ENCODE peak calls at places on chromosomes 1 and 21, in five cellular contexts. Y, L, V, S and W are unnamed samples.

GRCh38 chr1:32984090-32984828 is 19.6 kb upstream of the RNF19B start:
- DNase-seq in L (no peak), S (peak), Y (no peak), V (peak), W (no peak)

GRCh38 chr1:213326666-213327317 is 275.8 kb downstream of the RPS6KC1 start:
- DNase-seq in L (no peak), S (no peak), V (peak), Y (no peak), W (no peak)

GRCh38 chr1:19120070-19120469 is 90.0 kb downstream of the UBR4 start:
- DNase-seq in V (no peak), S (no peak), L (no peak), Y (no peak), W (no peak)

GRCh38 chr1:37595440-37596181 is at the start of gene GNL2:
- DNase-seq in S (peak), L (peak), Y (peak), V (peak), W (peak)

GRCh38 chr1:225469051-225469450 is 41.2 kb upstream of the LBR start:
- DNase-seq in S (no peak), V (no peak), L (no peak), Y (peak), W (no peak)

GRCh38 chr21:34204021-34204420 is 130.6 kb downstream of the MRPS6 start:
- DNase-seq in S (no peak), Y (no peak), V (no peak), L (no peak), W (no peak)

GRCh38 chr1:2106681-2107405 is 56.6 kb downstream of the PRKCZ start:
- DNase-seq in L (no peak), V (no peak), S (no peak), Y (no peak), W (peak)

GRCh38 chr1:150009604-150010387 is 730 bp downstream of the OTUD7B start:
- DNase-seq in S (no peak), V (peak), L (peak), Y (peak), W (no peak)

GRCh38 chr21:45639206-45640000 is 4.1 kb upstream of the PCBP3 start:
- DNase-seq in S (no peak), L (no peak), V (no peak), Y (no peak), W (no peak)

GRCh38 chr21:26067836-26068401 is 102.7 kb downstream of the APP start:
- DNase-seq in S (peak), V (no peak), L (no peak), Y (no peak), W (no peak)

GRCh38 chr21:31909772-31910470 is 37.1 kb downstream of the HUNK start:
- DNase-seq in Y (no peak), S (no peak), L (no peak), V (no peak), W (no peak)

GRCh38 chr1:159921700-159922498 is 3.4 kb downstream of the TAGLN2 start:
- DNase-seq in V (peak), L (no peak), S (no peak), Y (peak), W (peak)

GRCh38 chr1:10489291-10490055 is 14.7 kb downstream of the PEX14 start:
- DNase-seq in Y (no peak), V (no peak), L (no peak), S (no peak), W (no peak)

GRCh38 chr1:82001345-82001744 is 200.6 kb downstream of the ADGRL2 start:
- DNase-seq in L (no peak), Y (no peak), S (no peak), V (no peak), W (no peak)

GRCh38 chr1:40689737-40690136 is 1.8 kb upstream of the NFYC start:
- DNase-seq in V (no peak), L (no peak), Y (no peak), S (no peak), W (no peak)
- TF ChIP-seq CTCF in V (no peak), L (no peak), Y (no peak), S (no peak), W (no peak)

GRCh38 chr1:114026797-114027196 is 47.5 kb downstream of the OLFML3 start:
- DNase-seq in Y (no peak), L (no peak), V (no peak), S (no peak), W (no peak)

GRCh38 chr1:114023377-114023776 is 44.1 kb downstream of the OLFML3 start:
- DNase-seq in L (no peak), S (no peak), V (no peak), Y (no peak), W (no peak)

GRCh38 chr1:114021665-114022099 is 42.4 kb downstream of the OLFML3 start:
- DNase-seq in Y (no peak), S (no peak), V (no peak), L (no peak), W (no peak)

GRCh38 chr1:114025609-114026401 is 46.5 kb downstream of the OLFML3 start:
- DNase-seq in Y (no peak), S (no peak), L (no peak), V (no peak), W (no peak)

GRCh38 chr1:114024049-114024448 is 44.8 kb downstream of the OLFML3 start:
- DNase-seq in L (no peak), S (no peak), Y (no peak), V (no peak), W (no peak)
- TF ChIP-seq CTCF in L (no peak), S (no peak), Y (no peak), V (no peak), W (no peak)

DNA sequence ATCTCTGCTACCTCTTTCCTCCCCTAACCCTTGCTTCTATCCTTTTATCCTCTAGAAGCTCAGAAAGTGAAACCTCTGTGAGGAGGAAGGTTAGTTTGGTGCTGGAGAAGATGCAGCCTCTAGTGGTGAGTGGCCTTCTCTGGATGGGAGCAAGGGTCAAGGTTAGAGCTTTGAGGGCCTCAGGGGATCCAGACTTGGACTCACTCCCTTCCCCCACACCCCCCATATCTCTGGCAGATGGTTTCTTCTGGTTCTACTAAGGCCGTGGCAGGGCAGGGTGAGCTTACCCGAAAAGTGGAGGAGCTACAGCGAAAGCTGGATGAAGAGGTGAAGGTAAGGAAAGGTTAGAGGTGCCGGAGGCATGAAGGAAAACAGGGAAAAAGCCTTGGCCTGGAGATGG is 9.2 kb downstream of the CGN start:
- DNase-seq in V (no peak), S (no peak), L (no peak), Y (no peak), W (no peak)
- TF ChIP-seq CTCF in V (no peak), S (peak), L (no peak), Y (no peak), W (no peak)

DNA sequence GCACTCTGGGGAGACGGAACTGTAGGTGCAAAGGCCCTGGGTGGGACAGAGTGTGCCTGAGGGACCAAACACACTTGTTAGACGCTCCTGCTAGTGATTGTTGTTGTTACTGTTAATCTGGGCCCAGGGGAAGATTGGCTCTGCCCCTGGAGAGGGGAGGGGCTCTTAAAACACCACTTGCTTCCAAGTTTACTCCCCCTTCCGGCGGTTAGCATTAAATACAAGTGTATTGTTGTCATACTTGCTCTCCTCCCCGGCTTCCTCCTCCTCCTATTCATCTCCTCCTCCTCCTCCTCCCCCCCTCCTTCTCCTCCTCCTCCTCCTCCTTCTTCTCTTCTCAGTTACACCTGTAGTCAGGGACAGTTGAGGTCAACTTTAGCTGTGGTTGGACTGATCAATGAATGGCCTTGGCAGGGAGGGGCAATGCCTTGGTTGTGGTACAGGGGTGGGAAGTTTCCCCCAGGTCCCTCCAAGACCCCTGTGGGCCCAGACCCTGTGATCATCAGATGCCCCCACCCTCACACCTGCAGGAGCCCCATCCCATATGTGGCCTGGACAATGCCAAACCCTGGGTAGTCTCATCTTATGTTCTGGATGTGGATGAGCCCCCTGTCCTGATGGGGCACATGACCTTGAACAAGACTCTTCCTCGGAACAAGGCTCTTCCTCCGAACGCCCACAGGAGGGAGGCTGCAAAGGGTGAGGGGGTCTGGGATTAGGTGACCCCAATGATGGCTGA is 217.3 kb downstream of the PTPRU start:
- DNase-seq in V (peak), S (no peak), L (peak), Y (peak), W (peak)
- TF ChIP-seq CTCF in V (peak), S (peak), L (no peak), Y (no peak), W (no peak)

DNA sequence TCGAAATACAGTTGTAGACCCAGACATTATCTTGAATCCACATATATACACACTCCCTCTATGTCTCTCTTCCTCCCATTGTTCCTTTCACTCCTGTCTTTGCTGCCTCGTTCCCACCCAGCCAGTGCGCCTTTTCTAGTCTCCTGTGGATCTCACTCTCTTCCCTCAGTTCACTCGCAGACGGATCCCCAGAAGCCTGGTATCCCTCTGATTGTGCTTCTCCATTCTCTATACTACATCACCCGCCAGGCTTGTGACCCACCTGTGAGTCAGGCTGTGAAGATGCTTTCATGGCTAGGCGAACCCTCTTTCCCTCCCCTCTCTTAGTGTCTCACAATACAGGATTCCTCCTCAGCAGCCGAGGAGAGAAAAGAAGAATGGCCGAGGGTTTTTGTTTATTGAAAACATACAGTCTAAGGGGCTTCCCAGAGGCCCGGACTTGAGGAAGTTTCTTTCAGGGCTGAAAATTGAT is 1.5 kb downstream of the HCN3 start:
- DNase-seq in L (no peak), Y (no peak), V (no peak), S (no peak), W (no peak)
- TF ChIP-seq CTCF in L (no peak), Y (no peak), V (no peak), S (no peak), W (no peak)

DNA sequence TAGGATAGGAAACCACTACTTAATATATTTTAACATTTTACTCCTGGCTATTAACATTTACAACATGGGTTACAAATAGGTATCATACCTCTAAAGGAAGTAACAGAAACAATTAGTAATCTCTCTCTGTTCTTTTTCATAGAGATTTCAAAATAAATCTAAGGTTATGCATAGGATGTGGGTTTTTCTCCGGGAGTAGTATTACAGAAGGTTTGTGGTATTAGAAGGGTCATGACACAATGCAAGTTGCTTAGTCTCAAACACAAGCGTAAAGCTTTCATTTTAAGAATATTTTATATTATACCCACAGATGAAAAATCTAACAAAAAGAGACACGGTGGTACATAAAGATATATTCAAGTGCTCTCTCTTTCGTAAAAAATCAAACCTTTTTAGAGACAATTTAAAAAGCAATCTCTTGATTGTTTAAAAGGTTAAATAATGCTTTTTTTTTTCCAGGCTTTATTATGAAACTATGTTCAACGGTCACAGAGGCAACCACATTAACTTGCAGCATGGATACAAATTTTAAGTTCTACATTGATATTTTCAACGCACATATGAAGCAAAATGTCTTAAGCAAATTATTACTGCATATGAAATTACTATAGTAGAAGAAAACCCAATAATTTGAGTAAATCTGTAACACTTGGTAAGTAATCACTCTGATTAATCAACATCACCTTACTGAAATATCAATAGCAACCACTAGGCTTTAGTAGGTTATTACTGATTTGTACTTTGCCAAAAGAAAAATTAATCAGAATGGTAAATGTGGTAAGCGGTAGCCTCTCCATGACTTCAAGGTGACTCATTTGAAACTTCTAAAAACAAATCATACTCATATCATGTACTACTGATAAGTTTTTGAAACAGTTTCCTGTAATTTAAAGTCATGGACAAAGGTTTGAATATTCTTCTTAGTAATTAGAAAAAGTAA is 97.4 kb upstream of the GFI1 start:
- DNase-seq in V (peak), Y (no peak), S (peak), L (no peak), W (no peak)
- TF ChIP-seq CTCF in V (peak), Y (no peak), S (peak), L (no peak), W (no peak)